ENCODE peak calls at places on chromosome 11, in eight cellular contexts. V, H, X, N, Q, S, J and U are unnamed samples.

GRCh38 chr11:1918436-1919315 is 827 bp upstream of the TNNT3 start:
- DNase-seq in V (no peak), H (no peak), X (no peak), N (no peak), Q (no peak), S (no peak), J (no peak), U (no peak)

GRCh38 chr11:35787626-35788025 is 125.1 kb downstream of the TRIM44 start:
- DNase-seq in V (no peak), H (no peak), X (no peak), N (no peak), Q (no peak), S (peak), J (no peak), U (peak)

GRCh38 chr11:93623179-93623578 is 38.3 kb upstream of the CEP295 start:
- DNase-seq in V (no peak), H (no peak), X (no peak), N (no peak), Q (peak), S (no peak), J (no peak), U (peak)

GRCh38 chr11:45089251-45089650 is 57.2 kb upstream of the PRDM11 start:
- DNase-seq in V (peak), H (no peak), X (no peak), N (peak), Q (no peak), S (peak), J (no peak), U (no peak)

GRCh38 chr11:1879941-1880720 is 11.6 kb downstream of the PRR33 start:
- DNase-seq in V (no peak), H (no peak), X (no peak), N (no peak), Q (no peak), S (peak), J (no peak), U (no peak)

GRCh38 chr11:85021066-85021465 is 606.1 kb downstream of the DLG2 start:
- DNase-seq in V (no peak), H (no peak), X (no peak), N (no peak), Q (no peak), S (no peak), J (no peak), U (no peak)

GRCh38 chr11:128389461-128389976 is 197.8 kb downstream of the ETS1 start:
- DNase-seq in V (no peak), H (no peak), X (no peak), N (no peak), Q (peak), S (no peak), J (no peak), U (peak)

GRCh38 chr11:66957971-66958231 is 282 bp downstream of the PC start:
- DNase-seq in V (no peak), H (no peak), X (no peak), N (no peak), Q (no peak), S (no peak), J (no peak), U (no peak)

GRCh38 chr11:1473011-1473628 is 13.5 kb downstream of the MOB2 start:
- DNase-seq in V (no peak), H (no peak), X (no peak), N (no peak), Q (no peak), S (no peak), J (no peak), U (no peak)

GRCh38 chr11:22802861-22803260 is 26.7 kb downstream of the SVIP start:
- DNase-seq in V (no peak), H (no peak), X (no peak), N (no peak), Q (no peak), S (no peak), J (no peak), U (no peak)

GRCh38 chr11:2534957-2535672 is 90.3 kb downstream of the KCNQ1 start:
- DNase-seq in V (no peak), H (no peak), X (no peak), N (no peak), Q (no peak), S (no peak), J (no peak), U (no peak)

GRCh38 chr11:1767399-1768140 is 3.8 kb upstream of the CTSD start:
- DNase-seq in V (no peak), H (no peak), X (no peak), N (no peak), Q (no peak), S (no peak), J (no peak), U (no peak)

GRCh38 chr11:126123686-126124085 is 61.0 kb upstream of the CDON start:
- DNase-seq in V (no peak), H (no peak), X (no peak), N (no peak), Q (no peak), S (no peak), J (no peak), U (no peak)

GRCh38 chr11:102849319-102849718 is 5.9 kb upstream of the MMP3 start:
- DNase-seq in V (peak), H (no peak), X (no peak), N (peak), Q (no peak), S (peak), J (no peak), U (no peak)

GRCh38 chr11:57331720-57332119 is 4.0 kb downstream of the SSRP1 start:
- DNase-seq in V (no peak), H (no peak), X (no peak), N (no peak), Q (no peak), S (no peak), J (no peak), U (no peak)

GRCh38 chr11:72605958-72606357 is 68.3 kb downstream of the PDE2A start:
- DNase-seq in V (no peak), H (no peak), X (no peak), N (no peak), Q (no peak), S (no peak), J (no peak), U (no peak)

GRCh38 chr11:123145220-123145619 is 49.8 kb downstream of the CLMP start:
- DNase-seq in V (peak), H (no peak), X (no peak), N (peak), Q (no peak), S (peak), J (no peak), U (peak)

GRCh38 chr11:76919467-76919866 is 58.7 kb downstream of the ACER3 start:
- DNase-seq in V (no peak), H (no peak), X (no peak), N (no peak), Q (no peak), S (no peak), J (no peak), U (no peak)

GRCh38 chr11:17766590-17766989 is 32.0 kb downstream of the KCNC1 start:
- DNase-seq in V (no peak), H (no peak), X (no peak), N (no peak), Q (peak), S (no peak), J (no peak), U (no peak)